ENCODE peak calls at places on chromosomes 7 and 10, in nine cellular contexts. One of them, this sample, is unnamed.

GRCh38 chr7:84092207-84092606 is 102.4 kb downstream of the SEMA3A start:
- DNase-seq in HEK293T: no peak
- DNase-seq in PC-9: no peak
- DNase-seq in right atrium auricular region: no peak
- DNase-seq in CD8-positive, alpha-beta T cell: no peak
- DNase-seq in posterior vena cava: no peak
- DNase-seq in NCI-H510A: no peak
- DNase-seq in caudate nucleus: no peak
- DNase-seq in GM23248: no peak
- DNase-seq in this sample: no peak

GRCh38 chr7:35604595-35604994 is 90.3 kb downstream of the HERPUD2 start:
- DNase-seq in HEK293T: no peak
- DNase-seq in PC-9: no peak
- DNase-seq in right atrium auricular region: no peak
- DNase-seq in CD8-positive, alpha-beta T cell: no peak
- DNase-seq in posterior vena cava: no peak
- DNase-seq in NCI-H510A: no peak
- DNase-seq in caudate nucleus: no peak
- DNase-seq in GM23248: no peak
- DNase-seq in this sample: no peak

GRCh38 chr10:128062837-128063563 is 63.2 kb downstream of the MKI67 start:
- DNase-seq in HEK293T: no peak
- DNase-seq in PC-9: no peak
- DNase-seq in right atrium auricular region: no peak
- DNase-seq in CD8-positive, alpha-beta T cell: peak
- DNase-seq in posterior vena cava: peak
- DNase-seq in NCI-H510A: no peak
- DNase-seq in caudate nucleus: no peak
- DNase-seq in GM23248: no peak
- DNase-seq in this sample: no peak

GRCh38 chr7:113444281-113444680 is 325.9 kb upstream of the SMIM30 start:
- DNase-seq in HEK293T: no peak
- DNase-seq in PC-9: no peak
- DNase-seq in right atrium auricular region: no peak
- DNase-seq in CD8-positive, alpha-beta T cell: no peak
- DNase-seq in posterior vena cava: no peak
- DNase-seq in NCI-H510A: no peak
- DNase-seq in caudate nucleus: no peak
- DNase-seq in GM23248: peak
- DNase-seq in this sample: no peak

GRCh38 chr10:60123668-60124067 is 217.3 kb upstream of the CCDC6 start:
- DNase-seq in HEK293T: no peak
- DNase-seq in PC-9: no peak
- DNase-seq in right atrium auricular region: no peak
- DNase-seq in CD8-positive, alpha-beta T cell: no peak
- DNase-seq in posterior vena cava: no peak
- DNase-seq in NCI-H510A: no peak
- DNase-seq in caudate nucleus: no peak
- DNase-seq in GM23248: peak
- DNase-seq in this sample: no peak

GRCh38 chr10:26430641-26431163 is 7.4 kb upstream of the APBB1IP start:
- DNase-seq in HEK293T: no peak
- DNase-seq in PC-9: no peak
- DNase-seq in right atrium auricular region: no peak
- DNase-seq in CD8-positive, alpha-beta T cell: no peak
- DNase-seq in posterior vena cava: no peak
- DNase-seq in NCI-H510A: no peak
- DNase-seq in caudate nucleus: no peak
- DNase-seq in GM23248: peak
- DNase-seq in this sample: no peak

GRCh38 chr7:90625562-90625961 is 29.4 kb downstream of the CDK14 start:
- DNase-seq in HEK293T: peak
- DNase-seq in PC-9: no peak
- DNase-seq in right atrium auricular region: no peak
- DNase-seq in CD8-positive, alpha-beta T cell: no peak
- DNase-seq in posterior vena cava: no peak
- DNase-seq in NCI-H510A: no peak
- DNase-seq in caudate nucleus: peak
- DNase-seq in GM23248: peak
- DNase-seq in this sample: no peak

GRCh38 chr7:17095001-17095574 is 203.4 kb upstream of the AHR start:
- DNase-seq in HEK293T: no peak
- DNase-seq in PC-9: peak
- DNase-seq in right atrium auricular region: no peak
- DNase-seq in CD8-positive, alpha-beta T cell: no peak
- DNase-seq in posterior vena cava: peak
- DNase-seq in NCI-H510A: no peak
- DNase-seq in caudate nucleus: no peak
- DNase-seq in GM23248: peak
- DNase-seq in this sample: no peak

GRCh38 chr10:110789604-110790428 is 81.9 kb upstream of the PDCD4 start:
- DNase-seq in HEK293T: no peak
- DNase-seq in PC-9: no peak
- DNase-seq in right atrium auricular region: no peak
- DNase-seq in CD8-positive, alpha-beta T cell: no peak
- DNase-seq in posterior vena cava: no peak
- DNase-seq in NCI-H510A: no peak
- DNase-seq in caudate nucleus: no peak
- DNase-seq in GM23248: no peak
- DNase-seq in this sample: no peak

GRCh38 chr10:69218831-69219230 is 1.3 kb upstream of the HKDC1 start:
- DNase-seq in HEK293T: no peak
- DNase-seq in PC-9: no peak
- DNase-seq in right atrium auricular region: no peak
- DNase-seq in CD8-positive, alpha-beta T cell: no peak
- DNase-seq in posterior vena cava: no peak
- DNase-seq in NCI-H510A: no peak
- DNase-seq in caudate nucleus: no peak
- DNase-seq in GM23248: peak
- DNase-seq in this sample: no peak

GRCh38 chr7:16203065-16203464 is 218.3 kb downstream of the CRPPA start:
- DNase-seq in HEK293T: no peak
- DNase-seq in PC-9: no peak
- DNase-seq in right atrium auricular region: no peak
- DNase-seq in CD8-positive, alpha-beta T cell: no peak
- DNase-seq in posterior vena cava: no peak
- DNase-seq in NCI-H510A: no peak
- DNase-seq in caudate nucleus: no peak
- DNase-seq in GM23248: no peak
- DNase-seq in this sample: no peak

GRCh38 chr7:141511370-141512335 is 39.6 kb upstream of the AGK start:
- DNase-seq in HEK293T: no peak
- DNase-seq in PC-9: no peak
- DNase-seq in right atrium auricular region: no peak
- DNase-seq in CD8-positive, alpha-beta T cell: no peak
- DNase-seq in posterior vena cava: no peak
- DNase-seq in NCI-H510A: peak
- DNase-seq in caudate nucleus: peak
- DNase-seq in GM23248: peak
- DNase-seq in this sample: no peak

GRCh38 chr7:142482899-142483658 is 225.2 kb upstream of the PRSS58 start:
- DNase-seq in HEK293T: peak
- DNase-seq in PC-9: peak
- DNase-seq in right atrium auricular region: no peak
- DNase-seq in CD8-positive, alpha-beta T cell: peak
- DNase-seq in posterior vena cava: no peak
- DNase-seq in NCI-H510A: no peak
- DNase-seq in caudate nucleus: no peak
- DNase-seq in GM23248: peak
- DNase-seq in this sample: no peak

GRCh38 chr7:127819975-127820778 is 168.2 kb downstream of the SND1 start:
- DNase-seq in HEK293T: peak
- DNase-seq in PC-9: no peak
- DNase-seq in right atrium auricular region: no peak
- DNase-seq in CD8-positive, alpha-beta T cell: no peak
- DNase-seq in posterior vena cava: no peak
- DNase-seq in NCI-H510A: no peak
- DNase-seq in caudate nucleus: no peak
- DNase-seq in GM23248: peak
- DNase-seq in this sample: no peak

GRCh38 chr7:139374246-139374645 is 14.6 kb downstream of the LUC7L2 start:
- DNase-seq in HEK293T: no peak
- DNase-seq in PC-9: peak
- DNase-seq in right atrium auricular region: no peak
- DNase-seq in CD8-positive, alpha-beta T cell: no peak
- DNase-seq in posterior vena cava: no peak
- DNase-seq in NCI-H510A: no peak
- DNase-seq in caudate nucleus: no peak
- DNase-seq in GM23248: no peak
- DNase-seq in this sample: no peak

GRCh38 chr7:135253851-135254815 is 20.5 kb downstream of the STRA8 start:
- DNase-seq in HEK293T: no peak
- DNase-seq in PC-9: peak
- DNase-seq in right atrium auricular region: peak
- DNase-seq in CD8-positive, alpha-beta T cell: no peak
- DNase-seq in posterior vena cava: peak
- DNase-seq in NCI-H510A: no peak
- DNase-seq in caudate nucleus: peak
- DNase-seq in GM23248: peak
- DNase-seq in this sample: no peak

GRCh38 chr10:8296090-8296741 is 241.7 kb downstream of the GATA3 start:
- DNase-seq in HEK293T: peak
- DNase-seq in PC-9: no peak
- DNase-seq in right atrium auricular region: no peak
- DNase-seq in CD8-positive, alpha-beta T cell: no peak
- DNase-seq in posterior vena cava: no peak
- DNase-seq in NCI-H510A: no peak
- DNase-seq in caudate nucleus: no peak
- DNase-seq in GM23248: no peak
- DNase-seq in this sample: no peak

GRCh38 chr10:80459047-80459865 is 5.1 kb downstream of the TSPAN14 start:
- DNase-seq in HEK293T: no peak
- DNase-seq in PC-9: peak
- DNase-seq in right atrium auricular region: peak
- DNase-seq in CD8-positive, alpha-beta T cell: peak
- DNase-seq in posterior vena cava: peak
- DNase-seq in NCI-H510A: peak
- DNase-seq in caudate nucleus: no peak
- DNase-seq in GM23248: peak
- DNase-seq in this sample: no peak

GRCh38 chr7:92244803-92245486 is 769 bp downstream of the KRIT1 start:
- DNase-seq in HEK293T: no peak
- DNase-seq in PC-9: no peak
- DNase-seq in right atrium auricular region: no peak
- DNase-seq in CD8-positive, alpha-beta T cell: peak
- DNase-seq in posterior vena cava: no peak
- DNase-seq in NCI-H510A: no peak
- DNase-seq in caudate nucleus: no peak
- DNase-seq in GM23248: peak
- DNase-seq in this sample: no peak

GRCh38 chr7:27362026-27362425 is 119.4 kb downstream of the EVX1 start:
- DNase-seq in HEK293T: no peak
- DNase-seq in PC-9: no peak
- DNase-seq in right atrium auricular region: no peak
- DNase-seq in CD8-positive, alpha-beta T cell: no peak
- DNase-seq in posterior vena cava: no peak
- DNase-seq in NCI-H510A: no peak
- DNase-seq in caudate nucleus: no peak
- DNase-seq in GM23248: no peak
- DNase-seq in this sample: no peak

GRCh38 chr10:26359670-26360069 is 78.5 kb upstream of the APBB1IP start:
- DNase-seq in HEK293T: no peak
- DNase-seq in PC-9: no peak
- DNase-seq in right atrium auricular region: no peak
- DNase-seq in CD8-positive, alpha-beta T cell: no peak
- DNase-seq in posterior vena cava: no peak
- DNase-seq in NCI-H510A: no peak
- DNase-seq in caudate nucleus: no peak
- DNase-seq in GM23248: no peak
- DNase-seq in this sample: no peak

GRCh38 chr7:73451780-73452398 is 18.3 kb downstream of the FZD9 start:
- DNase-seq in HEK293T: peak
- DNase-seq in PC-9: no peak
- DNase-seq in right atrium auricular region: no peak
- DNase-seq in CD8-positive, alpha-beta T cell: no peak
- DNase-seq in posterior vena cava: no peak
- DNase-seq in NCI-H510A: no peak
- DNase-seq in caudate nucleus: no peak
- DNase-seq in GM23248: peak
- DNase-seq in this sample: no peak

GRCh38 chr10:64082083-64082482 is 560.9 kb downstream of the REEP3 start:
- DNase-seq in HEK293T: no peak
- DNase-seq in PC-9: no peak
- DNase-seq in right atrium auricular region: no peak
- DNase-seq in CD8-positive, alpha-beta T cell: no peak
- DNase-seq in posterior vena cava: no peak
- DNase-seq in NCI-H510A: no peak
- DNase-seq in caudate nucleus: no peak
- DNase-seq in GM23248: no peak
- DNase-seq in this sample: no peak

GRCh38 chr10:33697016-33697415 is 362.5 kb upstream of the NRP1 start:
- DNase-seq in HEK293T: no peak
- DNase-seq in PC-9: no peak
- DNase-seq in right atrium auricular region: no peak
- DNase-seq in CD8-positive, alpha-beta T cell: no peak
- DNase-seq in posterior vena cava: no peak
- DNase-seq in NCI-H510A: no peak
- DNase-seq in caudate nucleus: no peak
- DNase-seq in GM23248: peak
- DNase-seq in this sample: no peak

GRCh38 chr10:31101123-31101522 is 69.5 kb upstream of the ZNF438 start:
- DNase-seq in HEK293T: no peak
- DNase-seq in PC-9: peak
- DNase-seq in right atrium auricular region: no peak
- DNase-seq in CD8-positive, alpha-beta T cell: peak
- DNase-seq in posterior vena cava: no peak
- DNase-seq in NCI-H510A: no peak
- DNase-seq in caudate nucleus: no peak
- DNase-seq in GM23248: peak
- DNase-seq in this sample: no peak

GRCh38 chr7:153382591-153383225 is 623.2 kb downstream of the ACTR3B start:
- DNase-seq in HEK293T: no peak
- DNase-seq in PC-9: no peak
- DNase-seq in right atrium auricular region: peak
- DNase-seq in CD8-positive, alpha-beta T cell: no peak
- DNase-seq in posterior vena cava: no peak
- DNase-seq in NCI-H510A: no peak
- DNase-seq in caudate nucleus: no peak
- DNase-seq in GM23248: peak
- DNase-seq in this sample: no peak

GRCh38 chr7:158583810-158584209 is 3.8 kb downstream of the PTPRN2 start:
- DNase-seq in HEK293T: no peak
- DNase-seq in PC-9: no peak
- DNase-seq in right atrium auricular region: no peak
- DNase-seq in CD8-positive, alpha-beta T cell: no peak
- DNase-seq in posterior vena cava: no peak
- DNase-seq in NCI-H510A: no peak
- DNase-seq in caudate nucleus: no peak
- DNase-seq in GM23248: no peak
- DNase-seq in this sample: no peak

GRCh38 chr10:98848361-98848760 is 387.3 kb downstream of the HPSE2 start:
- DNase-seq in HEK293T: no peak
- DNase-seq in PC-9: no peak
- DNase-seq in right atrium auricular region: no peak
- DNase-seq in CD8-positive, alpha-beta T cell: no peak
- DNase-seq in posterior vena cava: no peak
- DNase-seq in NCI-H510A: no peak
- DNase-seq in caudate nucleus: no peak
- DNase-seq in GM23248: no peak
- DNase-seq in this sample: no peak

GRCh38 chr10:97718659-97719142 is 5.2 kb downstream of the MARVELD1 start:
- DNase-seq in HEK293T: no peak
- DNase-seq in PC-9: peak
- DNase-seq in right atrium auricular region: no peak
- DNase-seq in CD8-positive, alpha-beta T cell: no peak
- DNase-seq in posterior vena cava: no peak
- DNase-seq in NCI-H510A: peak
- DNase-seq in caudate nucleus: peak
- DNase-seq in GM23248: peak
- DNase-seq in this sample: no peak

GRCh38 chr10:92747600-92747999 is 57.8 kb downstream of the HHEX start:
- DNase-seq in HEK293T: no peak
- DNase-seq in PC-9: no peak
- DNase-seq in right atrium auricular region: no peak
- DNase-seq in CD8-positive, alpha-beta T cell: peak
- DNase-seq in posterior vena cava: no peak
- DNase-seq in NCI-H510A: no peak
- DNase-seq in caudate nucleus: no peak
- DNase-seq in GM23248: no peak
- DNase-seq in this sample: no peak

GRCh38 chr10:78358406-78358805 is 324.7 kb downstream of the RPS24 start:
- DNase-seq in HEK293T: no peak
- DNase-seq in PC-9: no peak
- DNase-seq in right atrium auricular region: no peak
- DNase-seq in CD8-positive, alpha-beta T cell: no peak
- DNase-seq in posterior vena cava: no peak
- DNase-seq in NCI-H510A: no peak
- DNase-seq in caudate nucleus: no peak
- DNase-seq in GM23248: no peak
- DNase-seq in this sample: no peak

This sample was measured in cortex of kidney.